ENCODE peak calls at places on chromosomes 2 and 18, in four cellular contexts. K is H9, Z is neuronal stem cell, O is GM12878. X is an unnamed sample.

GRCh38 chr18:27674411-27674810 is 489.3 kb upstream of the CHST9 start:
- DNase-seq in K (no peak), Z (no peak), O (no peak), X (no peak)

GRCh38 chr2:58700621-58701020 is 459.5 kb upstream of the FANCL start:
- DNase-seq in K (no peak), Z (no peak), O (no peak), X (no peak)

GRCh38 chr2:101463885-101464653 is 10.8 kb downstream of the RFX8 start:
- DNase-seq in K (no peak), Z (no peak), O (no peak), X (peak)

GRCh38 chr2:158502984-158503383 is 46.2 kb downstream of the PKP4 start:
- DNase-seq in K (no peak), Z (no peak), O (no peak), X (peak)

GRCh38 chr18:6444484-6445228 is 29.9 kb upstream of the L3MBTL4 start:
- DNase-seq in K (no peak), Z (no peak), O (no peak), X (no peak)

GRCh38 chr2:40244251-40245010 is 207.5 kb downstream of the SLC8A1 start:
- DNase-seq in K (peak), Z (peak), O (no peak), X (peak)

GRCh38 chr18:47731276-47731675 is 199.2 kb downstream of the SMAD2 start:
- DNase-seq in K (no peak), Z (no peak), O (no peak), X (no peak)

GRCh38 chr2:152716805-152717241 is 438 bp downstream of the PRPF40A start:
- DNase-seq in K (no peak), Z (no peak), O (no peak), X (peak)

GRCh38 chr18:67735506-67735905 is 219.0 kb upstream of the DSEL start:
- DNase-seq in K (no peak), Z (no peak), O (no peak), X (no peak)

GRCh38 chr2:132623096-132623839 is 46.7 kb downstream of the LYPD1 start:
- DNase-seq in K (no peak), Z (no peak), O (no peak), X (peak)

GRCh38 chr2:84807063-84807485 is 73.8 kb downstream of the TRABD2A start:
- DNase-seq in K (no peak), Z (no peak), O (no peak), X (peak)

GRCh38 chr18:34543940-34544339 is 166.2 kb upstream of the DTNA start:
- DNase-seq in K (no peak), Z (no peak), O (no peak), X (no peak)

GRCh38 chr2:178317807-178318206 is 123.5 kb downstream of the OSBPL6 start:
- DNase-seq in K (no peak), Z (no peak), O (no peak), X (no peak)

GRCh38 chr2:46334389-46335345 is 37.5 kb downstream of the EPAS1 start:
- DNase-seq in K (no peak), Z (no peak), O (no peak), X (peak)

GRCh38 chr2:191366199-191366598 is 121.0 kb downstream of the MYO1B start:
- DNase-seq in K (no peak), Z (no peak), O (no peak), X (peak)

GRCh38 chr2:222306393-222307137 is 7.8 kb upstream of the PAX3 start:
- DNase-seq in K (peak), Z (no peak), O (no peak), X (no peak)

GRCh38 chr2:29157131-29157530 is 41.9 kb downstream of the CLIP4 start:
- DNase-seq in K (no peak), Z (no peak), O (no peak), X (no peak)

GRCh38 chr18:12751891-12752290 is 49.0 kb downstream of the PSMG2 start:
- DNase-seq in K (no peak), Z (no peak), O (no peak), X (no peak)

DNA sequence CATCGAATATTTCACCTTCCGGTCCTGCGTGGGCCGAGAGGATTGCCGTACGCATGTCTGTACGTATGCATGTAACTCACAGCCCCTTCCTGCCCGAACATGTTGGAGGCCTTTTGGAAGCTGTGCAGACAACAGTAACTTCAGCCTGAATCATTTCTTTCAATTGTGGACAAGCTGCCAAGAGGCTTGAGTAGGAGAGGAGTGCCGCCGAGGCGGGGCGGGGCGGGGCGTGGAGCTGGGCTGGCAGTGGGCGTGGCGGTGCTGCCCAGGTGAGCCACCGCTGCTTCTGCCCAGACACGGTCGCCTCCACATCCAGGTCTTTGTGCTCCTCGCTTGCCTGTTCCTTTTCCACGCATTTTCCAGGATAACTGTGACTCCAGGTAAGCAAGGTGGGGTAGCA is at the start of gene SERPINB5:
- DNase-seq in K (peak), Z (no peak), O (no peak), X (no peak)
- H3K4me2 ChIP-seq in K (no peak), Z (no peak), O (no peak), X (no peak)

GRCh38 chr2:60513191-60513590 is 40.3 kb downstream of the BCL11A start:
- DNase-seq in K (peak), Z (no peak), O (no peak), X (no peak)
- H3K9ac ChIP-seq in K (no peak), Z (no peak), O (no peak), X (no peak)

GRCh38 chr2:239943991-239944441 is 81.1 kb downstream of the NDUFA10 start:
- DNase-seq in K (no peak), Z (no peak), O (no peak), X (no peak)

GRCh38 chr2:239944706-239945551 is 80.2 kb downstream of the NDUFA10 start:
- DNase-seq in K (peak), Z (no peak), O (no peak), X (no peak)

GRCh38 chr2:239946570-239947311 is 78.4 kb downstream of the NDUFA10 start:
- DNase-seq in K (peak), Z (no peak), O (no peak), X (no peak)

GRCh38 chr2:239947361-239948045 is 77.6 kb downstream of the NDUFA10 start:
- DNase-seq in K (peak), Z (no peak), O (no peak), X (no peak)

GRCh38 chr2:239945751-239946569 is 79.2 kb downstream of the NDUFA10 start:
- DNase-seq in K (peak), Z (no peak), O (no peak), X (no peak)
- H3K4me2 ChIP-seq in K (no peak), Z (no peak), O (no peak), X (no peak)

DNA sequence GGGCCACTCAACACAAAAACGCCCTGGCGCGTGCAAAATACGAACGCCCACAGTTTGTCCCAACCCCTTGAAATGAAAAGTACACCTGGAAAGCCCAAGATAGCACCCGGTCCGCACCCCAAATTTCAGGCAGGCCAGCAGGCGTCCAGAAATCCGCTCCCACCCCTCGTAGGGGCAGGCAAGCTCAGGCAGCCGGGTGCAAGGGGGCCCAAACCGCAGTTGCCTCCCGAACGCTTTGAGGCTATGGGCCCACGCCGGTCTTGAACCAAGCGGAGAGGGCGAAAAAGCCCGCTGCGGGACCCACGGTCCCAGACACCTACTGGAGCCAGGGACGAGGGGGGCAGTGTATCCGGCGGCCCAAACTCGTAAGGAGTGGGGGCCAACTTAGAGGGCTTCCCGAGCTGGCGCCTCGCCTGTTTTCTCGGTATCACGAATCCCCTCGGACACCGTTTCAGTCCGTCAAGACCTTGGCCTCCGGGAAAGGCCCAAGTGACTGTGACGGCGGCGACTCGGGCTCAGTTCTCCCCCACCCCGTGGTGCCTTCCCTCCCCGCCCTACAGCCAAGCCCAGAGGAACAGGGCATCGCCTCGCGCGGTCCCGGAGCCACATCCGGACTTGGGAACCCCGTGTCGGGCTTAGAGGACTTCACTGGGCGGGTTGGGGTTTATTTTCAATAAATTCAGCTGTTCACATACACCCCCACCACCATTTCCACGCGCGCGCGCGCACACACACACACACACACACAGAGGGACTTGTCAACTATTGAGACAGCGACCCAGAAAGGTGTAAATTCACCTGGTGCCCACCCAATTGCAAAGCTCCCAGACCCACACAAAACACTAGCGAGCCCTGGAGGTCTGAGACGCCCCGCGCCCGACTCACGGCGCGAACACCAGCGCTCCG is 6.2 kb upstream of the SATB2 start:
- DNase-seq in K (peak), Z (no peak), O (no peak), X (peak)
- H3K9ac ChIP-seq in K (no peak), Z (no peak), O (no peak), X (peak)

GRCh38 chr18:68837665-68838390 is 39.9 kb downstream of the CCDC102B start:
- DNase-seq in K (no peak), Z (no peak), O (no peak), X (peak)
- H3K4me2 ChIP-seq in K (no peak), Z (no peak), O (no peak), X (peak)

X was measured in GM23248.